ENCODE peak calls at places on chromosomes 5 and 9, in five cellular contexts. N is GM12878, D is H1, S is HepG2, V is WTC11. K is an unnamed sample.

GRCh38 chr9:76181020-76181641 is 213.1 kb downstream of the RFK start:
- DNase-seq in S (no peak), V (no peak), N (no peak), D (no peak), K (no peak)

GRCh38 chr5:158212915-158213314 is 354.0 kb upstream of the CLINT1 start:
- DNase-seq in D (no peak), V (peak), N (no peak), S (no peak), K (peak)

GRCh38 chr9:91071185-91071990 is 269.8 kb downstream of the SYK start:
- DNase-seq in V (no peak), S (peak), N (no peak), D (no peak), K (no peak)

GRCh38 chr9:124012368-124013262 is 1.0 kb downstream of the LHX2 start:
- DNase-seq in D (no peak), V (peak), S (no peak), N (no peak), K (no peak)

GRCh38 chr9:69605406-69605805 is 66.8 kb downstream of the APBA1 start:
- DNase-seq in D (no peak), N (no peak), V (no peak), S (no peak), K (no peak)

GRCh38 chr5:131491749-131492148 is 143.3 kb downstream of the RAPGEF6 start:
- DNase-seq in D (no peak), V (no peak), N (no peak), S (no peak), K (no peak)

GRCh38 chr9:97668485-97668884 is 28.7 kb downstream of the XPA start:
- DNase-seq in D (no peak), N (no peak), V (no peak), S (no peak), K (no peak)

GRCh38 chr5:180816608-180817534 is 14.3 kb upstream of the MGAT1 start:
- DNase-seq in S (no peak), V (no peak), N (no peak), D (no peak), K (no peak)

GRCh38 chr9:26650325-26650724 is 242.3 kb downstream of the CAAP1 start:
- DNase-seq in V (no peak), S (no peak), D (no peak), N (no peak), K (no peak)

GRCh38 chr9:126312584-126313551 is 13.8 kb upstream of the MVB12B start:
- DNase-seq in N (no peak), D (no peak), S (peak), V (no peak), K (no peak)

GRCh38 chr9:38039090-38039906 is 29.7 kb downstream of the SHB start:
- DNase-seq in D (no peak), N (no peak), V (no peak), S (no peak), K (peak)

GRCh38 chr5:32311404-32312193 is 1.1 kb downstream of the MTMR12 start:
- DNase-seq in S (no peak), V (no peak), N (no peak), D (no peak), K (no peak)

GRCh38 chr5:53110156-53110555 is 599 bp upstream of the MOCS2 start:
- DNase-seq in V (peak), D (no peak), N (no peak), S (no peak), K (peak)

GRCh38 chr5:139415221-139415861 is 11.5 kb upstream of the SPATA24 start:
- DNase-seq in N (no peak), V (no peak), D (no peak), S (no peak), K (no peak)

GRCh38 chr9:8401961-8402701 is 602.6 kb upstream of the DMAC1 start:
- DNase-seq in D (no peak), S (no peak), V (no peak), N (no peak), K (no peak)

GRCh38 chr9:127925959-127926949 is 4.3 kb downstream of the PIP5KL1 start:
- DNase-seq in N (no peak), D (no peak), S (no peak), V (no peak), K (no peak)

GRCh38 chr5:127650022-127650421 is 1.1 kb downstream of the CTXN3 start:
- DNase-seq in S (no peak), D (no peak), N (no peak), V (no peak), K (no peak)

GRCh38 chr9:4020038-4020746 is 279.7 kb downstream of the GLIS3 start:
- DNase-seq in N (no peak), D (no peak), S (no peak), V (no peak), K (no peak)

GRCh38 chr5:125890387-125890955 is 532.7 kb upstream of the GRAMD2B start:
- DNase-seq in V (no peak), N (no peak), S (no peak), D (no peak), K (no peak)

GRCh38 chr5:157612581-157612980 is 37.0 kb upstream of the ADAM19 start:
- DNase-seq in S (no peak), V (no peak), D (no peak), N (no peak), K (no peak)

GRCh38 chr9:99516657-99517049 is 294.6 kb downstream of the SEC61B start:
- DNase-seq in V (no peak), N (peak), D (no peak), S (no peak), K (no peak)

GRCh38 chr9:89606567-89607311 is 1.9 kb downstream of the GADD45G start:
- DNase-seq in S (no peak), V (peak), D (no peak), N (no peak), K (peak)

GRCh38 chr5:140253985-140254384 is 48.9 kb downstream of the PFDN1 start:
- DNase-seq in V (no peak), D (no peak), S (peak), N (no peak), K (no peak)

GRCh38 chr5:181050016-181050415 is 9.9 kb downstream of the BTNL9 start:
- DNase-seq in V (no peak), D (no peak), N (no peak), S (no peak), K (no peak)

GRCh38 chr9:114246558-114246957 is 76.3 kb upstream of the ORM1 start:
- DNase-seq in V (no peak), S (no peak), N (no peak), D (no peak), K (no peak)

GRCh38 chr9:123685489-123686083 is 244.3 kb downstream of the DENND1A start:
- DNase-seq in N (no peak), S (no peak), V (no peak), D (no peak), K (no peak)

GRCh38 chr5:36202521-36202961 is 39.2 kb downstream of the NADK2 start:
- DNase-seq in V (no peak), S (no peak), N (no peak), D (no peak), K (no peak)

GRCh38 chr5:36205329-36205728 is 36.4 kb downstream of the NADK2 start:
- DNase-seq in N (no peak), D (no peak), S (no peak), V (no peak), K (no peak)

GRCh38 chr5:36198281-36198680 is 43.4 kb downstream of the NADK2 start:
- DNase-seq in N (no peak), S (no peak), D (no peak), V (no peak), K (no peak)

GRCh38 chr5:36200513-36200912 is 41.2 kb downstream of the NADK2 start:
- DNase-seq in N (no peak), D (no peak), S (no peak), V (no peak), K (no peak)

DNA sequence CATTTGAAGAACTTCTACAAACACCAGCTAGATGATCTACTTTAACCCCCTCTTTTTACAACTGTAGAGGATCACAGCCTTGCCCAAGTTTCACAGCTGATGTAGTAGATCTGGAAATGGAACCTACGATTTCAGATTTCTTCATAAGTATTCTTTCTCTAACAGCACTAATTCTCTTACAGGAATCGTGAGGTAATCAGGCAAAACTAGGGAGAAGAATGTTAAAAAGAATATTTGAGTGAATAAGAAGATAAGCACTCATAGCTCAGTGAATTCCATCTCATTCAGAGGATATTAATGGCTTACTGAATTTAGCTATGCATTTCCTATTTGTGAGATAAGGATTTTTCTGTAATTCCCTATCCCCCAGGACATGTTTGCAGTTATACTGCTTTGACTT is 42.1 kb downstream of the NADK2 start:
- DNase-seq in N (no peak), V (no peak), D (no peak), S (no peak), K (no peak)
- TF ChIP-seq ATF2 in N (no peak), V (no peak), D (no peak), S (no peak), K (no peak)

DNA sequence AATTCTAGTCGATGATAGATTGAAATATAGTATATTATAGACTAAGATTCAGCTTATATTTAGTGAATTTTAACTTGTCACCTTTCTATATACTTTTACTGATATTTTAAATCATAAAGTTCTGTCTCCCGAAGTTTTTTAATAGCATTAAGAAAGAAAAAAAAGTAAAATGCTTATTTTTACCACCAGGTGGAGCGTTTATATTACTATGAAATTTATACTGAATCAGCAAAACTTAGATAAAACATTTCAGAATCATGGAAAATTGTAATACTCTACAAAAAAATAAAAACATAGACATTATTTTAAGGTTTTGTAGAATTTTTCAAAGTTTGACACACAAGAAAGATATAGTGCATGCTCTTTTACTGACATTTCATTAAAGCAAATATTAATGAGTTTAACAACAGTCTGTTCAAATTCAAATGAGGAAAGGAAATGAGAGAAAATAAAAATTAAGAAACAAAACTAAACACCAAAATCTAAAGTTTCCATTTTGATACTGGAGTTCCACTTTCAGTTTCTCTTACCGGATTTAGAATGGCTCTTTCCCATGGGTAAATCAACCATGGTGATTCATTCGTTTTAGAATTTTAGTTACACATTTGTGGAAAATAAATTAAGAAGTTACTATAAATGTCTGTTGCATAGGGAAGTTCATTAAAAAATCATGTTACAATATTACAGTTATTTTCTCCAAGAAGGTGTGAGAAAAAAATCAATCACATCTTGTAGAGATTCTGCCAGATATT is 1035.3 kb downstream of the CDH12 start:
- DNase-seq in S (no peak), N (no peak), V (no peak), D (no peak), K (no peak)
- TF ChIP-seq CTCF in S (no peak), N (no peak), V (no peak), D (no peak), K (no peak)

GRCh38 chr5:82601085-82601484 is 322.9 kb upstream of the RPS23 start:
- DNase-seq in N (no peak), D (no peak), S (peak), V (no peak), K (no peak)

GRCh38 chr5:82599692-82600091 is 321.5 kb upstream of the RPS23 start:
- DNase-seq in V (no peak), S (no peak), D (no peak), N (no peak), K (no peak)

GRCh38 chr5:82601862-82602261 is 323.7 kb upstream of the RPS23 start:
- DNase-seq in N (no peak), V (no peak), S (no peak), D (no peak), K (no peak)

GRCh38 chr5:82605441-82605973 is 327.4 kb upstream of the RPS23 start:
- DNase-seq in D (no peak), N (no peak), V (no peak), S (no peak), K (no peak)

DNA sequence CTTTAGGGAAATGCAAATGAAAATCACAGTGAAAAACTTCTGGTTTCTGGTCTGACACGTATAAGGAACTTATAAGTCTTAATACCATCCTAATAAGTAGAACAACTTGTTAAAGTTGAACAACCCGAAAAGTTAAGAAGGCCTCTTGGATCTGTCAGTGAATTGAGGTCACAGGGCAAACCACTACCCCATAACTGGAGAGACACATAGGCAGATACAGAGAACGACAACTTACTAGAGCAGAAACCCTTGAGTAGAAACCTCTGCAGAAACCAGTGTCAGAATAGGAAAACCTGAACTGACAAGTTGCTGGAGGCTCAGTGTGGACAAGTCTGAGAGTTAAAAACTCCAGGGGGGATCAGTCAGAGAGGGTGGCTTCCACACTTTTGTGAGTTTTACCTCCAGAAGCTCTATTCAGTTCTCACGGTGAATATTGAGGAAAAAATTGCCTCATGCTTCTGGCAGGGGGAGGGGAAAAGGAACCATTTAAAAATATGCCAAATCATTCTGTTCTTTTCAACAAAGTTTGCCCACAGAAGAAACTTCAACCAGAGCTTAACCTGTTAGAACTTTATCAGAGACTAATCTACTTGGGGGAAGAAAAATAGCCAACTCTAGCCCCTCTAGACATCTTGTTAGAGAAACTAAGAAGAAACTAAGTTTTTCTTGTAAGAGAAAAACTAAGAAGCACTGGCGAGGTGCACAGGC is 325.3 kb upstream of the RPS23 start:
- DNase-seq in D (no peak), N (no peak), S (no peak), V (no peak), K (peak)
- TF ChIP-seq ATF2 in D (no peak), N (no peak), S (no peak), V (no peak), K (no peak)

GRCh38 chr9:19102181-19102630 is 498 bp downstream of the HAUS6 start:
- DNase-seq in S (peak), N (no peak), V (no peak), D (no peak), K (peak)

GRCh38 chr9:19101203-19101602 is 1.5 kb downstream of the HAUS6 start:
- DNase-seq in D (no peak), V (no peak), S (no peak), N (no peak), K (no peak)

GRCh38 chr9:19104528-19105282 is 2.0 kb upstream of the HAUS6 start:
- DNase-seq in N (no peak), S (no peak), V (no peak), D (no peak), K (no peak)

GRCh38 chr9:19108038-19108437 is 5.3 kb upstream of the HAUS6 start:
- DNase-seq in D (no peak), S (no peak), N (no peak), V (no peak), K (no peak)

DNA sequence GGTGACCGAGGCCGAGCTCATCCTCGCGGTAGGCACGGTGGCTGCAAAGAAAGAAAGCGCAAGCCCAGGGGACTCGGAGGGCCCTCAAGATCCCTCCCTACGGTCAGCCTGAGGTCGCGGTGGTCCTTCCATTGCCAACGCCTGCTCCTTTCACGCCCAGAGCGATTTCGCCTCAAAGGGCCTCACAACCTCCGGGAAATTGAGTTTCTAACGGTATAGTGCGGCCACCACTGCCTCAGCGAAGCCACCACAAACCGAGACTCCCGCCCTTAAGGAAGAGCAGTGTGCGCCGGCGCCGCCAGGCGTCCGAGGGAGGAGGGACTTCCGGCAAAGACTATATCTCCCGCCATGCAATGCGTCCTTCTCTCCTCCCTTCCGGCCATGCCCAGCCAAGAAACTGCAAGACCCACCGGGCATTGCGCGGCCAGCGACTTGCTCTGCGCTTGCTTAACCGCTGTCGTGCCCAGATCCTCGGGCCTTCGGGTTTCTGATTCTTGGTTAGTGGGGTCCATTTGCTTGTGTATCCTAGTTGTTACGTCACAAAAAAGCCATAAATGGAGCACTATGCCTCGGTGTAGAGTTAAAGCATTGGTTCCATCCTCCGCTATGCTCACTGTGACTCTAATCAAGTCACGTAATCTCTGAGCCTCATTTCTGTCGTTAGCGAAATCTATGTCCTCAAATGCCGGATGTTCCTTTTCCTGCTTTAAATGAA is at the start of gene HAUS6:
- DNase-seq in V (peak), S (peak), N (peak), D (peak), K (peak)
- TF ChIP-seq CTCF in V (no peak), S (peak), N (peak), D (peak), K (peak)

DNA sequence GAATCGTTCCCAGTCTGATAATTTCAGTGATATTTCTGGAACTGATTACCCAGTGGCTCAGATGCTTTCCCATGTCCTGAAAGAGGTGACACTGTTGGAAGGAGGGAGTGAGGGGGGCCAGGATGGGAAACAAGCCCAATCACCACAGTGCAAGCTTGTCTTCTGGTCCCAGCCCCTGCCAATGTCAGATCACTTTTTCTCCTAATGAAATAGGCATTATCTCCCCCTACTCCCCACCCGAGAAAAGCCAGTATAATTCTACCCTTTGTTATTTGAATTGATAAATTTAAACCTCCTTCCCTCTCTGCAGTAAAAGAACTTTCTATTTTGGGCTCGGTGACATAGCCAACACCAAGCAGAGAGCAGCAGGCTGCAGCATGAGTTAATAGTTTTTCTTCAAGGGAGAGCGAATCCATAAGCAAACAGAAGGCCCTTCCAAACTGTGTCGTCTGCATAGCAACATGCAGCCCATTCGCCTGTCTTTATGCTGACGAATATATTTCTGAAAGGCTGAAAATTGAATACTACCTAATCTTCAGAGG is 14.6 kb upstream of the PPP2CA start:
- DNase-seq in N (no peak), D (no peak), V (no peak), S (peak), K (no peak)
- TF ChIP-seq ATF2 in N (no peak), D (no peak), V (no peak), S (no peak), K (no peak)

GRCh38 chr5:72209515-72210115 is 102.3 kb downstream of the MAP1B start:
- DNase-seq in S (no peak), N (no peak), V (no peak), D (peak), K (no peak)
- TF ChIP-seq CTCF in S (no peak), N (no peak), V (no peak), D (no peak), K (no peak)

GRCh38 chr9:137580958-137581331 is 2.2 kb upstream of the DPH7 start:
- DNase-seq in S (no peak), N (no peak), D (no peak), V (no peak), K (no peak)

GRCh38 chr9:137581361-137582285 is 2.9 kb upstream of the DPH7 start:
- DNase-seq in V (no peak), S (no peak), N (no peak), D (no peak), K (no peak)

GRCh38 chr9:137578518-137579258 is at the start of gene DPH7:
- DNase-seq in S (peak), N (peak), V (peak), D (peak), K (peak)

GRCh38 chr9:137580209-137580957 is 1.7 kb upstream of the DPH7 start:
- DNase-seq in N (no peak), S (no peak), V (no peak), D (no peak), K (no peak)

DNA sequence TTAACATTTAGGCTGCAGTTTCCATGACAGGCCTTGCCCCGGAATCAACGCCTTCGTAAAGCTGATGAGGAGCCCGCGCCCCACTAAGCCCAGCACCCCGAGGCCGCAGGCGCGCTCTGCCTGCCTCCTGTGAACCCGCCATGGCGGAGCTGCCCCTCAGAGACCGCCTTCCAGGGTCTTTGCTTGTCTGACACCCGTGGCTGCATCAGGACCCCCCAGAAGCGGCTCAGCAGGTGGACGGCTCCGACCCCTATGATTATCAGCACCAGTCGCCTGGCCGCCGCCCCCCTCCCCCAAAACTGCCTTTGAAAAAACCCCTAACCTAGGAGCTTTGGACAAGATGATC is 507 bp upstream of the DPH7 start:
- DNase-seq in D (no peak), S (no peak), V (no peak), N (no peak), K (no peak)
- TF ChIP-seq ATF2 in D (no peak), S (no peak), V (no peak), N (no peak), K (no peak)

K was measured in K562.